ENCODE peak calls at places on chromosomes 3 and 15, in five cellular contexts. One of them, this sample, is unnamed.
A peak's percentile ranks its signal among the peaks of the same experiment; 100 is the strongest.

GRCh38 chr3:60025071-60026055 is 975.5 kb upstream of the CFAP20DC start:
- DNase-seq in psoas muscle: no peak
- DNase-seq in tibial artery: no peak
- DNase-seq in fibroblast of the aortic adventitia: peak; percentile 3
- DNase-seq in Calu3: no peak
- DNase-seq in this sample: no peak

GRCh38 chr15:55434989-55435825 is 26.9 kb downstream of the PIERCE2 start:
- DNase-seq in psoas muscle: no peak
- DNase-seq in tibial artery: no peak
- DNase-seq in fibroblast of the aortic adventitia: peak; percentile 78
- DNase-seq in Calu3: peak; percentile 34
- DNase-seq in this sample: peak; percentile 64

GRCh38 chr3:72960812-72961518 is 35.6 kb upstream of the PPP4R2 start:
- DNase-seq in psoas muscle: no peak
- DNase-seq in tibial artery: no peak
- DNase-seq in fibroblast of the aortic adventitia: peak; percentile 84
- DNase-seq in Calu3: peak; percentile 14
- DNase-seq in this sample: no peak

GRCh38 chr3:114213669-114214541 is 23.5 kb downstream of the ZNF80 start:
- DNase-seq in psoas muscle: no peak
- DNase-seq in tibial artery: no peak
- DNase-seq in fibroblast of the aortic adventitia: peak; percentile 75
- DNase-seq in Calu3: peak; percentile 3
- DNase-seq in this sample: peak; percentile 54

GRCh38 chr3:52153389-52154096 is 680 bp downstream of the POC1A start:
- DNase-seq in psoas muscle: peak; percentile 25
- DNase-seq in tibial artery: no peak
- DNase-seq in fibroblast of the aortic adventitia: peak; percentile 19
- DNase-seq in Calu3: peak; percentile 53
- DNase-seq in this sample: no peak

GRCh38 chr3:58628823-58629562 is 37.6 kb downstream of the FAM3D start:
- DNase-seq in psoas muscle: no peak
- DNase-seq in tibial artery: no peak
- DNase-seq in fibroblast of the aortic adventitia: peak; percentile 99
- DNase-seq in Calu3: no peak
- DNase-seq in this sample: no peak

GRCh38 chr3:194139085-194139976 is 3.4 kb downstream of the HES1 start:
- DNase-seq in psoas muscle: peak; percentile 30
- DNase-seq in tibial artery: no peak
- DNase-seq in fibroblast of the aortic adventitia: peak; percentile 81
- DNase-seq in Calu3: peak; percentile 55
- DNase-seq in this sample: no peak

GRCh38 chr3:23600178-23600577 is 205.6 kb upstream of the UBE2E1 start:
- DNase-seq in psoas muscle: no peak
- DNase-seq in tibial artery: no peak
- DNase-seq in fibroblast of the aortic adventitia: peak; percentile 82
- DNase-seq in Calu3: peak; percentile 25
- DNase-seq in this sample: no peak

GRCh38 chr3:66499881-66500574 is 794 bp downstream of the LRIG1 start:
- DNase-seq in psoas muscle: peak; percentile 54
- DNase-seq in tibial artery: peak; percentile 73
- DNase-seq in fibroblast of the aortic adventitia: no peak
- DNase-seq in Calu3: peak; percentile 37
- DNase-seq in this sample: peak; percentile 54

DNA sequence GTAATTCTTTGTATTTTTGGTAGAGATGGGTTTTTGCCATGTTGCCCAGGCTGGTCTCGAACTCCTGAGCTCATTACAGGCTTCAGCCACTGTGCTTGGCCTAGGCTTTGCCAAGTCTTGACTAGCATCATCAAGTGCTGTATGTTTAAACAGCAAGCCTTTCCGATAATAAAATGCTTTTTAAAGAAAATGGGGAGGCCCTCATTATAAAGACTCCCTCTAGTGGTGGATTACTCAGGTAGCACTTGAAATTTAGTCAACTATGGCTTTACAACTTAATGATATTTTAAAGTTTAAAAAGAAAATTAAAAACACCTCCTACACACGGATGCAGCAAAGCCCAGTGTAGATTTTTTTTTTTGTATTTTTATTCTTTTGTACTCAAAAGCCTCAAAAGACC is 213.6 kb downstream of the GAP43 start:
- DNase-seq in psoas muscle: no peak
- DNase-seq in tibial artery: no peak
- DNase-seq in fibroblast of the aortic adventitia: peak; percentile 48
- DNase-seq in Calu3: no peak
- DNase-seq in this sample: peak; percentile 25
- TF ChIP-seq CTCF in psoas muscle: peak; percentile 40
- TF ChIP-seq CTCF in tibial artery: peak; percentile 16
- TF ChIP-seq CTCF in fibroblast of the aortic adventitia: peak; percentile 69
- TF ChIP-seq CTCF in Calu3: no peak
- TF ChIP-seq CTCF in this sample: peak; percentile 31

DNA sequence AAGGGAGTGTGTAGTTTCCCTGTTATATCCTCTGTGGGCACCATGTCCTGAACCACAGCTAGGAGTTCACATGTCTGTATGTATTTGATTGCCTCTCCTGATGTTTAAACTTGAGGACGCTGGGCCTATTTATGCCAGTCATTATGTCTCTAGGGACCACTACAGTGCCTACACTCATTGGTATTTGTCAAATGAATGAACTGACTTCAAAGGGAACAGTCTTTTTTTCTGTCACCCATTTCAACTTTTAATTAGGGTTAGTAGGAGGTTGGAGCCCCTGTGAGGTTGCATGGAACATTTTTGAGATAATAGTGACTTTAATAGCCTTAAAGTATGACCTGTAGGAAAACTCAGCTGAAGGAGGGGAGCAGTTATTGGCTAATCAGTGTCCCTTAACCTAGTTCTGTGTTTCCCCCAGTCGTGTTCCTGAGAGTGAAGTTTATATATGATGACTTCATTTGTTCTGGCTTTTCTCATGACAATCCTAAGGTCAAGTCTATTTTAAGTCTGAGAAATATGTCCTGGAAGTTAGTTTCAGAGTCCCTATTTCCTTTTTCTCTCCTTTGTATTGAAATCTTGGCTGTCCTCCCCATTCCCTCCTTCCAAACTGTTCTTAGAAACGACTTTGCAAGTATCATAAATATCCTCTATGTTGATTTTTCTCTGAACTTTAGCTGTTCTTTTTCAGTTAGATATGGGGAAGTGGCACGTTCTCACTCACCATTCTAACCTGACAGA is 29.0 kb downstream of the PDE8A start:
- DNase-seq in psoas muscle: no peak
- DNase-seq in tibial artery: no peak
- DNase-seq in fibroblast of the aortic adventitia: peak; percentile 37
- DNase-seq in Calu3: no peak
- DNase-seq in this sample: no peak
- TF ChIP-seq CTCF in psoas muscle: peak; percentile 53
- TF ChIP-seq CTCF in tibial artery: no peak
- TF ChIP-seq CTCF in fibroblast of the aortic adventitia: no peak
- TF ChIP-seq CTCF in Calu3: no peak
- TF ChIP-seq CTCF in this sample: no peak

GRCh38 chr15:63824570-63824969 is 9.2 kb downstream of the HERC1 start:
- DNase-seq in psoas muscle: no peak
- DNase-seq in tibial artery: no peak
- DNase-seq in fibroblast of the aortic adventitia: no peak
- DNase-seq in Calu3: no peak
- DNase-seq in this sample: no peak

GRCh38 chr15:63830113-63830512 is 3.6 kb downstream of the HERC1 start:
- DNase-seq in psoas muscle: no peak
- DNase-seq in tibial artery: no peak
- DNase-seq in fibroblast of the aortic adventitia: no peak
- DNase-seq in Calu3: no peak
- DNase-seq in this sample: no peak

GRCh38 chr15:63823253-63823844 is 10.4 kb downstream of the HERC1 start:
- DNase-seq in psoas muscle: no peak
- DNase-seq in tibial artery: no peak
- DNase-seq in fibroblast of the aortic adventitia: no peak
- DNase-seq in Calu3: no peak
- DNase-seq in this sample: no peak

GRCh38 chr15:63827113-63827512 is 6.6 kb downstream of the HERC1 start:
- DNase-seq in psoas muscle: no peak
- DNase-seq in tibial artery: no peak
- DNase-seq in fibroblast of the aortic adventitia: no peak
- DNase-seq in Calu3: no peak
- DNase-seq in this sample: no peak

GRCh38 chr15:63826513-63826912 is 7.2 kb downstream of the HERC1 start:
- DNase-seq in psoas muscle: no peak
- DNase-seq in tibial artery: no peak
- DNase-seq in fibroblast of the aortic adventitia: peak; percentile 59
- DNase-seq in Calu3: peak; percentile 16
- DNase-seq in this sample: no peak
- TF ChIP-seq CTCF in psoas muscle: peak; percentile 19
- TF ChIP-seq CTCF in tibial artery: no peak
- TF ChIP-seq CTCF in fibroblast of the aortic adventitia: peak; percentile 16
- TF ChIP-seq CTCF in Calu3: no peak
- TF ChIP-seq CTCF in this sample: peak; percentile 5

GRCh38 chr3:36743821-36744220 is 20.5 kb downstream of the DCLK3 start:
- DNase-seq in psoas muscle: no peak
- DNase-seq in tibial artery: no peak
- DNase-seq in fibroblast of the aortic adventitia: no peak
- DNase-seq in Calu3: no peak
- DNase-seq in this sample: no peak

GRCh38 chr3:36744770-36745169 is 19.6 kb downstream of the DCLK3 start:
- DNase-seq in psoas muscle: no peak
- DNase-seq in tibial artery: no peak
- DNase-seq in fibroblast of the aortic adventitia: no peak
- DNase-seq in Calu3: no peak
- DNase-seq in this sample: no peak

GRCh38 chr3:36740822-36741221 is 23.5 kb downstream of the DCLK3 start:
- DNase-seq in psoas muscle: no peak
- DNase-seq in tibial artery: no peak
- DNase-seq in fibroblast of the aortic adventitia: no peak
- DNase-seq in Calu3: no peak
- DNase-seq in this sample: no peak

GRCh38 chr3:36738701-36739100 is 25.7 kb downstream of the DCLK3 start:
- DNase-seq in psoas muscle: peak; percentile 54
- DNase-seq in tibial artery: no peak
- DNase-seq in fibroblast of the aortic adventitia: no peak
- DNase-seq in Calu3: no peak
- DNase-seq in this sample: no peak

GRCh38 chr3:36741285-36741684 is 23.1 kb downstream of the DCLK3 start:
- DNase-seq in psoas muscle: no peak
- DNase-seq in tibial artery: no peak
- DNase-seq in fibroblast of the aortic adventitia: peak; percentile 28
- DNase-seq in Calu3: no peak
- DNase-seq in this sample: no peak
- TF ChIP-seq CTCF in psoas muscle: peak; percentile 3
- TF ChIP-seq CTCF in tibial artery: no peak
- TF ChIP-seq CTCF in fibroblast of the aortic adventitia: peak; percentile 50
- TF ChIP-seq CTCF in Calu3: no peak
- TF ChIP-seq CTCF in this sample: no peak

GRCh38 chr15:31869640-31870335 is 160.5 kb upstream of the CHRNA7 start:
- DNase-seq in psoas muscle: peak; percentile 14
- DNase-seq in tibial artery: no peak
- DNase-seq in fibroblast of the aortic adventitia: peak; percentile 2
- DNase-seq in Calu3: no peak
- DNase-seq in this sample: no peak

GRCh38 chr15:31870336-31871158 is 159.8 kb upstream of the CHRNA7 start:
- DNase-seq in psoas muscle: peak; percentile 74
- DNase-seq in tibial artery: peak; percentile 90
- DNase-seq in fibroblast of the aortic adventitia: peak; percentile 56
- DNase-seq in Calu3: peak; percentile 60
- DNase-seq in this sample: peak; percentile 91

GRCh38 chr15:31866248-31866647 is 164.1 kb upstream of the CHRNA7 start:
- DNase-seq in psoas muscle: no peak
- DNase-seq in tibial artery: no peak
- DNase-seq in fibroblast of the aortic adventitia: no peak
- DNase-seq in Calu3: no peak
- DNase-seq in this sample: no peak

GRCh38 chr15:31871159-31871886 is 159.0 kb upstream of the CHRNA7 start:
- DNase-seq in psoas muscle: no peak
- DNase-seq in tibial artery: no peak
- DNase-seq in fibroblast of the aortic adventitia: no peak
- DNase-seq in Calu3: no peak
- DNase-seq in this sample: peak; percentile 21

DNA sequence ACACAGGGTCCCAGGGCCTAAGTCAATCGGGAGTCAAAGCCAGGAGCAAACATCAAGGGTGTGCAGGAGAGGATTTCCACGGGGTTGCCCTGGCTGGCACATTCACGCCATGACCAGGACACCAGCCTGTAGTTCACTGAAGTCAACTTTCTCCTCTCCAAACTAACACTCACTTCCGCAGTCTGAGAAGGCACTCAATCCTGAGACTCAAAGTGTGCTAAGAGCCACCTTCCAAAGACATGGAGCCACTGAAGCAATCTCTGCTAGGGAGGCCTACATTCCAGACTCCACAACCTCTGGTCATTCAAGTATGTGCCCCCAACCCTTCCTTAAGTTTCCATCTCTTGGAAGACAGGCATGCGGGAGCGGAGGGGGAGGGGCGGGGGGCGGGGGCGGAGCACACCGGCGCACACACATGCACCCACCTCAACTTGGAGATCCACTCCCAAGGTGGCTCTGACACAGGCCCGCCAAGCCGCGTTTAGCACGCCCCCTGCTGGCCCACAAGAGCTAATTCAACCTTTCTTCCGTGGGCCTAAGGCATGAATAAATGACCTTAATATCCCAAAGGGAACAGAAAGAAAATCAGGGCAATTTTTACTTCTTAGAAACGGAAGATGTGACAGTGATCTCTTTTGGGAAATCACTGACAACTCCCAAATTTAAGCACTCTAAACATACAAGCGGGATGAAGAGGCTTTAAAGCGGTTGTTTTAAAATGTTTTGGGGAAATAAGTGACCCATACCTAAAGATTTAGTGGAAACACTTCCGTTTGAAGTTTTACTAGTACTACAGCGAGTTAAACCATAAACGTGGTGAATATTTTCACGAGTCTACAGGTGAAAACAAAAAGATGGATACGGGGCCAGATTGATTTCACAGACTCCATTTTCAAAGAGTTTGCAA is 162.5 kb upstream of the CHRNA7 start:
- DNase-seq in psoas muscle: peak; percentile 34
- DNase-seq in tibial artery: no peak
- DNase-seq in fibroblast of the aortic adventitia: peak; percentile 37
- DNase-seq in Calu3: peak; percentile 48
- DNase-seq in this sample: peak; percentile 71
- TF ChIP-seq CTCF in psoas muscle: peak; percentile 80
- TF ChIP-seq CTCF in tibial artery: peak; percentile 77
- TF ChIP-seq CTCF in fibroblast of the aortic adventitia: peak; percentile 69
- TF ChIP-seq CTCF in Calu3: peak; percentile 55
- TF ChIP-seq CTCF in this sample: peak; percentile 92

GRCh38 chr15:78788261-78788660 is 23.0 kb downstream of the ADAMTS7 start:
- DNase-seq in psoas muscle: no peak
- DNase-seq in tibial artery: no peak
- DNase-seq in fibroblast of the aortic adventitia: no peak
- DNase-seq in Calu3: no peak
- DNase-seq in this sample: no peak
- TF ChIP-seq CTCF in psoas muscle: no peak
- TF ChIP-seq CTCF in tibial artery: no peak
- TF ChIP-seq CTCF in fibroblast of the aortic adventitia: no peak
- TF ChIP-seq CTCF in Calu3: no peak
- TF ChIP-seq CTCF in this sample: no peak

DNA sequence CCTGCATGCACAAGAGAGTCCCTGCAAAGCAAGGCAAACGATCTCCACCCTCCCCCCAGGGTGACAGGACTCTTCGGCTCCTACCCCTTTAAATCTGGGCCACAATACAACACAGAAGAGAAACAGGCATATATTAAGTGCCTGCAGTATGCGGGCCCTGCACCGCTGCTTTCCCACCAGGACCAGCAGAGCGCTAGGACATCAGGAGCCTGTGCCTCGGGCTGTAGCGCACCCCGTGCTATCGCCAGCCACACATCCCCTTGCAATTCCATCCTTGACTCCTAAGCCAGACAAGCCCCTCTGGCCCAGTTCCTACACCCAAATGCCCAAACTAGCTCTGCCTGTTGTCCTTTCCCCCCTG is 4.1 kb downstream of the GALNT15 start:
- DNase-seq in psoas muscle: no peak
- DNase-seq in tibial artery: no peak
- DNase-seq in fibroblast of the aortic adventitia: no peak
- DNase-seq in Calu3: no peak
- DNase-seq in this sample: peak; percentile 23
- TF ChIP-seq CTCF in psoas muscle: no peak
- TF ChIP-seq CTCF in tibial artery: no peak
- TF ChIP-seq CTCF in fibroblast of the aortic adventitia: no peak
- TF ChIP-seq CTCF in Calu3: no peak
- TF ChIP-seq CTCF in this sample: no peak

This sample was measured in GM13976.